ENCODE peak calls at places on chromosomes 13 and 19, in six cellular contexts. I is NCI-H2029, Q is substantia nigra, L is immature natural killer cell, W is lower lobe of right lung, F is M059J. A is an unnamed sample.

GRCh38 chr13:71721117-71721516 is 145.9 kb downstream of the DACH1 start:
- DNase-seq in I (no peak), Q (no peak), L (no peak), W (no peak), F (no peak), A (no peak)

GRCh38 chr19:18924684-18925213 is 5.2 kb downstream of the DDX49 start:
- DNase-seq in I (no peak), Q (no peak), L (no peak), W (no peak), F (no peak), A (no peak)

GRCh38 chr13:83563499-83563898 is 318.8 kb downstream of the SLITRK1 start:
- DNase-seq in I (no peak), Q (no peak), L (no peak), W (no peak), F (no peak), A (no peak)

GRCh38 chr13:26508885-26509284 is 48.6 kb upstream of the WASF3 start:
- DNase-seq in I (peak; percentile 48), Q (no peak), L (no peak), W (no peak), F (peak; percentile 88), A (no peak)

GRCh38 chr19:19062454-19063182 is 1.2 kb upstream of the SLC25A42 start:
- DNase-seq in I (peak; percentile 97), Q (no peak), L (no peak), W (no peak), F (peak; percentile 87), A (no peak)

GRCh38 chr13:78100481-78100880 is 181.8 kb upstream of the EDNRB start:
- DNase-seq in I (no peak), Q (no peak), L (no peak), W (no peak), F (peak; percentile 15), A (no peak)

GRCh38 chr19:11479090-11479469 is 1.8 kb downstream of the ELAVL3 start:
- DNase-seq in I (no peak), Q (no peak), L (no peak), W (no peak), F (no peak), A (no peak)

GRCh38 chr19:42198676-42199439 is 18.6 kb downstream of the DEDD2 start:
- DNase-seq in I (no peak), Q (no peak), L (peak; percentile 83), W (no peak), F (peak; percentile 44), A (peak; percentile 76)

GRCh38 chr19:6828698-6829633 is 56.5 kb downstream of the VAV1 start:
- DNase-seq in I (peak; percentile 85), Q (no peak), L (peak; percentile 28), W (peak; percentile 56), F (peak; percentile 11), A (no peak)

GRCh38 chr13:30576528-30576927 is 41.2 kb upstream of the USPL1 start:
- DNase-seq in I (no peak), Q (no peak), L (peak; percentile 29), W (no peak), F (peak; percentile 84), A (peak; percentile 43)

GRCh38 chr19:16073481-16073880 is 2.8 kb upstream of the TPM4 start:
- DNase-seq in I (no peak), Q (no peak), L (no peak), W (peak; percentile 36), F (no peak), A (no peak)

GRCh38 chr19:43101950-43102349 is 19.4 kb upstream of the PSG2 start:
- DNase-seq in I (no peak), Q (no peak), L (no peak), W (no peak), F (no peak), A (no peak)

GRCh38 chr19:1592755-1593628 is at the start of gene MBD3:
- DNase-seq in I (peak; percentile 89), Q (peak; percentile 82), L (peak; percentile 90), W (peak; percentile 96), F (peak; percentile 91), A (peak; percentile 81)

GRCh38 chr13:45361596-45362206 is 20.7 kb upstream of the TPT1 start:
- DNase-seq in I (no peak), Q (no peak), L (no peak), W (no peak), F (peak; percentile 70), A (no peak)

GRCh38 chr13:72536668-72537399 is 190.6 kb downstream of the MZT1 start:
- DNase-seq in I (no peak), Q (no peak), L (no peak), W (no peak), F (peak; percentile 1), A (no peak)

GRCh38 chr13:90717451-90717936 is 630.0 kb upstream of the MIR17HG start:
- DNase-seq in I (no peak), Q (no peak), L (no peak), W (no peak), F (peak; percentile 83), A (no peak)

GRCh38 chr19:7862413-7862951 is 11.7 kb downstream of the PRR36 start:
- DNase-seq in I (no peak), Q (no peak), L (peak; percentile 63), W (peak; percentile 80), F (no peak), A (peak; percentile 67)

GRCh38 chr19:47247308-47247990 is 8.9 kb upstream of the CCDC9 start:
- DNase-seq in I (peak; percentile 28), Q (no peak), L (peak; percentile 73), W (peak; percentile 87), F (peak; percentile 69), A (peak; percentile 62)

GRCh38 chr19:19696386-19696785 is 27.7 kb downstream of the ZNF101 start:
- DNase-seq in I (no peak), Q (no peak), L (no peak), W (no peak), F (no peak), A (no peak)

GRCh38 chr13:110893571-110893970 is 21.3 kb downstream of the ANKRD10 start:
- DNase-seq in I (no peak), Q (no peak), L (no peak), W (no peak), F (no peak), A (no peak)

GRCh38 chr13:114099918-114100445 is 32.4 kb downstream of the RASA3 start:
- DNase-seq in I (no peak), Q (no peak), L (no peak), W (peak; percentile 44), F (peak; percentile 57), A (no peak)

GRCh38 chr13:99357149-99357596 is 50.0 kb upstream of the GPR183 start:
- DNase-seq in I (no peak), Q (no peak), L (no peak), W (no peak), F (peak; percentile 87), A (no peak)

GRCh38 chr13:77386880-77387606 is 60.1 kb upstream of the MYCBP2 start:
- DNase-seq in I (no peak), Q (no peak), L (no peak), W (no peak), F (peak; percentile 77), A (no peak)

GRCh38 chr13:41809962-41810361 is 150.9 kb downstream of the VWA8 start:
- DNase-seq in I (no peak), Q (no peak), L (no peak), W (no peak), F (no peak), A (no peak)

GRCh38 chr19:49879243-49879960 is 1.9 kb downstream of the TBC1D17 start:
- DNase-seq in I (no peak), Q (no peak), L (no peak), W (peak; percentile 51), F (no peak), A (no peak)

GRCh38 chr19:31350693-31351211 is 1.5 kb upstream of the TSHZ3 start:
- DNase-seq in I (no peak), Q (no peak), L (peak; percentile 30), W (peak; percentile 59), F (peak; percentile 22), A (no peak)

GRCh38 chr13:99221567-99222239 is 21.0 kb downstream of the UBAC2 start:
- DNase-seq in I (no peak), Q (no peak), L (no peak), W (no peak), F (no peak), A (no peak)

GRCh38 chr13:93635687-93636086 is 409.1 kb downstream of the GPC6 start:
- DNase-seq in I (no peak), Q (no peak), L (no peak), W (no peak), F (peak; percentile 5), A (no peak)

GRCh38 chr19:38932425-38933179 is 1.9 kb downstream of the MRPS12 start:
- DNase-seq in I (no peak), Q (no peak), L (peak; percentile 51), W (no peak), F (no peak), A (no peak)

GRCh38 chr19:9913237-9914000 is 22.9 kb downstream of the OLFM2 start:
- DNase-seq in I (no peak), Q (no peak), L (no peak), W (no peak), F (no peak), A (no peak)

GRCh38 chr13:75818181-75819110 is 182.3 kb downstream of the LMO7 start:
- DNase-seq in I (no peak), Q (no peak), L (no peak), W (no peak), F (peak; percentile 9), A (no peak)

GRCh38 chr19:48490980-48491792 is 20.4 kb downstream of the LMTK3 start:
- DNase-seq in I (peak; percentile 49), Q (no peak), L (peak; percentile 48), W (no peak), F (no peak), A (peak; percentile 60)

GRCh38 chr19:31120952-31121351 is 228.3 kb downstream of the TSHZ3 start:
- DNase-seq in I (no peak), Q (no peak), L (no peak), W (no peak), F (no peak), A (no peak)

GRCh38 chr19:39498262-39499081 is at the start of gene DLL3:
- DNase-seq in I (peak; percentile 52), Q (no peak), L (no peak), W (no peak), F (no peak), A (no peak)

GRCh38 chr13:28097503-28097902 is 2.9 kb downstream of the FLT3 start:
- DNase-seq in I (no peak), Q (no peak), L (no peak), W (no peak), F (peak; percentile 77), A (no peak)

GRCh38 chr19:35444735-35445134 is 3.3 kb upstream of the FFAR2 start:
- DNase-seq in I (no peak), Q (no peak), L (no peak), W (no peak), F (no peak), A (no peak)

GRCh38 chr13:22173605-22174004 is 502.7 kb downstream of the FGF9 start:
- DNase-seq in I (no peak), Q (no peak), L (no peak), W (no peak), F (no peak), A (no peak)

GRCh38 chr19:34662919-34663318 is 14.0 kb downstream of the SCGB2B2 start:
- DNase-seq in I (peak; percentile 64), Q (no peak), L (peak; percentile 4), W (no peak), F (peak; percentile 57), A (no peak)